ENCODE peak calls at places on chromosomes 7 and 10, in five cellular contexts. One of them, this sample, is unnamed. For H3K4me1, the result is how much of the 10 kb centered on the place peaks cover.

GRCh38 chr7:55087521-55087961 is 68.7 kb downstream of the EGFR start:
- ATAC-seq in HepG2: no peak
- ATAC-seq in K562: no peak
- ATAC-seq in HCT116: no peak
- ATAC-seq in upper lobe of left lung: no peak
- ATAC-seq in this sample: no peak

GRCh38 chr7:22578048-22578770 is 78.2 kb upstream of the STEAP1B start:
- ATAC-seq in HepG2: no peak
- ATAC-seq in K562: no peak
- ATAC-seq in HCT116: no peak
- ATAC-seq in upper lobe of left lung: no peak
- ATAC-seq in this sample: peak

GRCh38 chr7:46937826-46938225 is 644.1 kb downstream of the TNS3 start:
- ATAC-seq in HepG2: no peak
- ATAC-seq in K562: no peak
- ATAC-seq in HCT116: no peak
- ATAC-seq in upper lobe of left lung: no peak
- ATAC-seq in this sample: no peak

GRCh38 chr7:111392294-111392693 is 170.0 kb downstream of the IMMP2L start:
- ATAC-seq in HepG2: no peak
- ATAC-seq in K562: no peak
- ATAC-seq in HCT116: no peak
- ATAC-seq in upper lobe of left lung: no peak
- ATAC-seq in this sample: no peak

GRCh38 chr7:131328387-131329175 is 905 bp downstream of the MKLN1 start:
- ATAC-seq in HepG2: no peak
- ATAC-seq in K562: peak
- ATAC-seq in HCT116: no peak
- ATAC-seq in upper lobe of left lung: no peak
- ATAC-seq in this sample: no peak

GRCh38 chr10:100515612-100516011 is 4.0 kb downstream of the SEC31B start:
- ATAC-seq in HepG2: no peak
- ATAC-seq in K562: no peak
- ATAC-seq in HCT116: no peak
- ATAC-seq in upper lobe of left lung: no peak
- ATAC-seq in this sample: no peak

GRCh38 chr7:88278881-88279280 is 27.8 kb downstream of the STEAP4 start:
- ATAC-seq in HepG2: no peak
- ATAC-seq in K562: no peak
- ATAC-seq in HCT116: no peak
- ATAC-seq in upper lobe of left lung: peak
- ATAC-seq in this sample: peak

GRCh38 chr10:55966131-55966530 is 394.9 kb downstream of the ZWINT start:
- ATAC-seq in HepG2: no peak
- ATAC-seq in K562: no peak
- ATAC-seq in HCT116: no peak
- ATAC-seq in upper lobe of left lung: no peak
- ATAC-seq in this sample: no peak

GRCh38 chr10:127889605-127890195 is 3.0 kb downstream of the CLRN3 start:
- ATAC-seq in HepG2: no peak
- ATAC-seq in K562: no peak
- ATAC-seq in HCT116: peak
- ATAC-seq in upper lobe of left lung: peak
- ATAC-seq in this sample: peak

GRCh38 chr7:137771273-137771672 is 75.5 kb downstream of the DGKI start:
- ATAC-seq in HepG2: no peak
- ATAC-seq in K562: no peak
- ATAC-seq in HCT116: no peak
- ATAC-seq in upper lobe of left lung: no peak
- ATAC-seq in this sample: no peak

GRCh38 chr10:1320739-1321331 is 264.6 kb downstream of the WDR37 start:
- ATAC-seq in HepG2: no peak
- ATAC-seq in K562: no peak
- ATAC-seq in HCT116: no peak
- ATAC-seq in upper lobe of left lung: no peak
- ATAC-seq in this sample: no peak

GRCh38 chr10:110413049-110413783 is 84.5 kb upstream of the DUSP5 start:
- ATAC-seq in HepG2: no peak
- ATAC-seq in K562: no peak
- ATAC-seq in HCT116: no peak
- ATAC-seq in upper lobe of left lung: no peak
- ATAC-seq in this sample: no peak

GRCh38 chr10:112811741-112812551 is 138.1 kb upstream of the TCF7L2 start:
- ATAC-seq in HepG2: peak
- ATAC-seq in K562: no peak
- ATAC-seq in HCT116: peak
- ATAC-seq in upper lobe of left lung: peak
- ATAC-seq in this sample: peak

GRCh38 chr7:148809856-148810255 is 74.2 kb downstream of the EZH2 start:
- ATAC-seq in HepG2: no peak
- ATAC-seq in K562: no peak
- ATAC-seq in HCT116: no peak
- ATAC-seq in upper lobe of left lung: no peak
- ATAC-seq in this sample: no peak

GRCh38 chr10:11173062-11173461 is 155.4 kb downstream of the CELF2 start:
- ATAC-seq in HepG2: no peak
- ATAC-seq in K562: no peak
- ATAC-seq in HCT116: no peak
- ATAC-seq in upper lobe of left lung: no peak
- ATAC-seq in this sample: no peak

GRCh38 chr10:11176746-11177145 is 159.1 kb downstream of the CELF2 start:
- ATAC-seq in HepG2: no peak
- ATAC-seq in K562: no peak
- ATAC-seq in HCT116: no peak
- ATAC-seq in upper lobe of left lung: no peak
- ATAC-seq in this sample: no peak

GRCh38 chr10:11178606-11179221 is 161.0 kb downstream of the CELF2 start:
- ATAC-seq in HepG2: no peak
- ATAC-seq in K562: peak
- ATAC-seq in HCT116: no peak
- ATAC-seq in upper lobe of left lung: peak
- ATAC-seq in this sample: peak

GRCh38 chr10:11177926-11178453 is 160.3 kb downstream of the CELF2 start:
- ATAC-seq in HepG2: peak
- ATAC-seq in K562: peak
- ATAC-seq in HCT116: no peak
- ATAC-seq in upper lobe of left lung: no peak
- ATAC-seq in this sample: no peak

DNA sequence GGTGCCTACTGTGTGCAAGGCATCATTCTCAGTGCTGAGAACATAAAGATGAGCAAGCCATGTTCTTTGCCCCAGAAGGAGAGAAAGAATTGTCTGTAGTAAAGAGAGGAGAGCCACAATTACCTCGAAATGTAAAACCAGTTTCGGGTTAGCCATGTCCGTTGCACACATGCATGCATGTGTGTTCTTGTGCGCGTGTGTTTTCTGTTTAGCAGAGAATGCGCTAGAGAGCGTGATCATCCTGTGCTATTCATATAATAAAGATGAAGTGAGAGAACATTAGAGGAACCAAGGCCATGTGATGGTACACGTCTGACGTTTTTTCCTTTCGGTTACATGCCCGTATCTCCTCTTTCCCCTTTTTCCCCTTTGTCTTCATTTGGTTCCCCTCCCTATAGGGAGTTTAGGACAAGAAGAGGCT is 158.2 kb downstream of the CELF2 start:
- ATAC-seq in HepG2: no peak
- ATAC-seq in K562: no peak
- ATAC-seq in HCT116: no peak
- ATAC-seq in upper lobe of left lung: no peak
- ATAC-seq in this sample: peak
- H3K4me1 ChIP-seq in HepG2: under half
- H3K4me1 ChIP-seq in K562: under half
- H3K4me1 ChIP-seq in HCT116: under half
- H3K4me1 ChIP-seq in upper lobe of left lung: under half
- H3K4me1 ChIP-seq in this sample: under half

GRCh38 chr7:116211913-116212596 is 1.7 kb downstream of the TES start:
- ATAC-seq in HepG2: no peak
- ATAC-seq in K562: peak
- ATAC-seq in HCT116: no peak
- ATAC-seq in upper lobe of left lung: no peak
- ATAC-seq in this sample: no peak

GRCh38 chr7:116209561-116210070 is 723 bp upstream of the TES start:
- ATAC-seq in HepG2: no peak
- ATAC-seq in K562: no peak
- ATAC-seq in HCT116: no peak
- ATAC-seq in upper lobe of left lung: no peak
- ATAC-seq in this sample: no peak

GRCh38 chr7:116212859-116213258 is 2.5 kb downstream of the TES start:
- ATAC-seq in HepG2: no peak
- ATAC-seq in K562: no peak
- ATAC-seq in HCT116: no peak
- ATAC-seq in upper lobe of left lung: no peak
- ATAC-seq in this sample: peak

GRCh38 chr7:116210345-116211005 is at the start of gene TES:
- ATAC-seq in HepG2: peak
- ATAC-seq in K562: peak
- ATAC-seq in HCT116: peak
- ATAC-seq in upper lobe of left lung: peak
- ATAC-seq in this sample: peak

GRCh38 chr7:116211006-116211912 is 920 bp downstream of the TES start:
- ATAC-seq in HepG2: peak
- ATAC-seq in K562: peak
- ATAC-seq in HCT116: peak
- ATAC-seq in upper lobe of left lung: peak
- ATAC-seq in this sample: peak
- TF ChIP-seq POLR2A in HepG2: peak
- TF ChIP-seq POLR2A in K562: peak
- TF ChIP-seq POLR2A in HCT116: peak
- TF ChIP-seq POLR2A in upper lobe of left lung: peak
- TF ChIP-seq POLR2A in this sample: peak

DNA sequence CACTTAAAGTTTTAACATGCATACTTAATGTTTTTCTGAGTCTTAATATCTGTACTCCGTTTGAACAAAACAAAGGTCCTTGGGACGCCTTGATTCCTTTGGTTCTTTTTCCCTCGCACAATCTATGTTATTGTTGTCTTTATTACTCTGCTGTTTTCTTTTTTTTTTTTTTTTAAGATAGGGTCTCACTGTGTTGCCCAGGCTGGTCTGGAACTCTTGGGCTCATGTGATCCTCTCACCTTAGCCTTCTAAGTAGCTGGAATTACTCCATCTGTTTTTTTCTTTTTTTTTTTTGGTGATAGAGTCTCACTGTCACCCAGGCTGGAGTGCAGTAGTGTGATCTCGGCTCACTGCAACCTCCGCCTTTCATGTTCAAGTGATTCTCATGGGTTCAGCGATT is 13.2 kb downstream of the MLLT10 start:
- ATAC-seq in HepG2: no peak
- ATAC-seq in K562: no peak
- ATAC-seq in HCT116: no peak
- ATAC-seq in upper lobe of left lung: no peak
- ATAC-seq in this sample: no peak
- TF ChIP-seq POLR2AphosphoS5 in HepG2: no peak
- TF ChIP-seq POLR2AphosphoS5 in K562: no peak
- TF ChIP-seq POLR2AphosphoS5 in HCT116: no peak
- TF ChIP-seq POLR2AphosphoS5 in upper lobe of left lung: no peak
- TF ChIP-seq POLR2AphosphoS5 in this sample: no peak

DNA sequence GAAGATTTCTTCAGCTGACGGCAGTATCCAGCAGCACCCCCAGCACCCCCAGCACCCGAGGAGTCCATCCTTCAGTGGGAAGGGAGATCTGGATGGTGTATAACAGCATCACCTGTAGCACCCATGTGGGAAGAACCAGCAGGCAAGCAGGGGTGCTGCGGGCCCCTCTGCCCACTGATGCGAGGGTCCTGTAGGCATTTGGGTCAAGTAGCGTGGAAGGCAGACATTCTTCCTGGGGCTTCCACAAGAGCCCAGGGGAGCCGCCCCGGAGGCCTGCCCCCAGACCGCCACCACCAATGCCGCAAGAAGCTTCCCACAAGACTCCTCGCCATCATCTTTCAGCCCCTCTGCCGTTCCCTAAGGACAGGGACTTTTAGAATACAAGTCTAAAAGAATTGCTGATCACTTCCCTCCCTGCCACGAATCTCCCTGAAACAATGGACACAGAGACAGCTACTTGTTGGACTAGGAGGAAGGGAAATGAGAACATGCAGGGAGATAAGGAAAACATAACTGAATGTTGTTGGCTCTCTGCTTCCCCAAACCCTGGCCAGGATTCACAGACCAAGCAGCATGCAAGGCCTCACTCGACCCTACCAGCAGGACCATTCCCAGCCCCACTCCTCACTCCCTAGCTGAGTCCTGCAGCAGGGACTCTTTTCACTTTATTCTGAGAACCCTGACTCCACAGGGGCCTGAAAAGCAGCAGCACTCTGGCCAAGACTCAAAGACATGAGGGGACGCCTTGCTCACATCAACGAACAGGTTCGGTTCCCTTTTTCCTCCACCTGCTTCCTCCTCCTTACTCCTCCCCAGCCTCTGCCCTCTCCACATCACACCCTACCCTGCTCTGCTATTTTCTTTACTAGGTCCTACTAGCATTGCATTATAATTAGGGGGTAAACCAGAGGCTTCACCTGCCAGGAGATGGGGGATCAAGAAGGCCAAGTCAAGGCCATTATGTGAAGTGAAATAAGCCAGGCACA is 164.5 kb downstream of the HERPUD2 start:
- ATAC-seq in HepG2: no peak
- ATAC-seq in K562: no peak
- ATAC-seq in HCT116: no peak
- ATAC-seq in upper lobe of left lung: no peak
- ATAC-seq in this sample: no peak
- H3K4me1 ChIP-seq in HepG2: under half
- H3K4me1 ChIP-seq in K562: under half
- H3K4me1 ChIP-seq in HCT116: under half
- H3K4me1 ChIP-seq in upper lobe of left lung: under half
- H3K4me1 ChIP-seq in this sample: under half

This sample was measured in gastroesophageal sphincter.